ENCODE peak calls at places on chromosomes 13 and 19, in six cellular contexts. J is hypothalamus; X is NCI-H2081; Z is activated CD8-positive, alpha-beta T cell treated with anti-CD3 and anti-CD28 coated beads for 36 hours; P is cardiac fibroblast; C is NCI-H187. U is an unnamed sample.

GRCh38 chr13:54018485-54018884 is 989.9 kb downstream of the OLFM4 start:
- DNase-seq in Z (no peak), J (no peak), C (no peak), X (no peak), P (no peak), U (no peak)

GRCh38 chr13:37753776-37754175 is 115.8 kb downstream of the TRPC4 start:
- DNase-seq in Z (no peak), C (no peak), J (no peak), X (no peak), P (no peak), U (peak)

GRCh38 chr13:33109319-33109718 is 93.1 kb downstream of the KL start:
- DNase-seq in J (no peak), X (no peak), P (peak), C (no peak), Z (no peak), U (no peak)

GRCh38 chr19:17862711-17863519 is 3.2 kb downstream of the RPL18A start:
- DNase-seq in P (no peak), C (no peak), J (no peak), Z (no peak), X (no peak), U (no peak)

GRCh38 chr13:19810996-19811881 is 28.5 kb upstream of the PSPC1 start:
- DNase-seq in X (no peak), Z (peak), P (peak), C (no peak), J (no peak), U (no peak)

GRCh38 chr19:48635263-48635965 is 1.8 kb downstream of the DBP start:
- DNase-seq in P (no peak), Z (peak), X (peak), C (peak), J (peak), U (peak)

GRCh38 chr13:79682164-79682563 is 201.2 kb downstream of the NDFIP2 start:
- DNase-seq in X (no peak), P (no peak), Z (no peak), J (no peak), C (no peak), U (no peak)

GRCh38 chr13:75788494-75788991 is 152.4 kb downstream of the LMO7 start:
- DNase-seq in X (no peak), C (no peak), P (peak), Z (no peak), J (no peak), U (no peak)

GRCh38 chr13:96998071-96998470 is 3.8 kb upstream of the OXGR1 start:
- DNase-seq in J (no peak), C (no peak), Z (no peak), P (no peak), X (no peak), U (no peak)

GRCh38 chr19:35977446-35978222 is 17.4 kb upstream of the SDHAF1 start:
- DNase-seq in X (peak), C (no peak), P (no peak), J (no peak), Z (peak), U (peak)